ENCODE peak calls at places on chromosomes 3 and 15, in seven cellular contexts. H, B, N, I, W, T and Z are unnamed samples.
A peak's percentile ranks its signal among the peaks of the same experiment; 100 is the strongest.

GRCh38 chr15:89444241-89444797 is 52.1 kb downstream of the RHCG start:
- DNase-seq in H (no peak), I (no peak), W (no peak), T (no peak), B (no peak), N (no peak), Z (no peak)

GRCh38 chr15:100083572-100083971 is 258.2 kb downstream of the ADAMTS17 start:
- DNase-seq in H (no peak), W (no peak), N (no peak), I (no peak), B (no peak), T (no peak), Z (no peak)

GRCh38 chr3:196619213-196619612 is 20.3 kb upstream of the NRROS start:
- DNase-seq in W (no peak), B (no peak), H (no peak), N (no peak), I (no peak), T (no peak), Z (no peak)

GRCh38 chr3:119497824-119498187 is 541 bp upstream of the TIMMDC1 start:
- DNase-seq in W (peak; percentile 21), T (no peak), H (no peak), N (no peak), B (peak; percentile 16), I (no peak), Z (no peak)

GRCh38 chr3:12194669-12195161 is 36.0 kb upstream of the TIMP4 start:
- DNase-seq in B (no peak), W (peak; percentile 35), I (peak; percentile 49), N (no peak), T (no peak), H (no peak), Z (no peak)

GRCh38 chr3:48601622-48601994 is 6.5 kb upstream of the COL7A1 start:
- DNase-seq in H (no peak), N (peak; percentile 82), T (no peak), W (no peak), B (peak; percentile 59), I (no peak), Z (no peak)

GRCh38 chr15:52011711-52012144 is 7.3 kb upstream of the MAPK6 start:
- DNase-seq in T (no peak), N (no peak), B (no peak), H (no peak), I (no peak), W (no peak), Z (no peak)

GRCh38 chr15:73388256-73388781 is 19.6 kb upstream of the HCN4 start:
- DNase-seq in W (peak; percentile 68), H (no peak), N (no peak), B (no peak), T (no peak), I (no peak), Z (no peak)

GRCh38 chr15:86213420-86213819 is 133.7 kb downstream of the AGBL1 start:
- DNase-seq in N (no peak), I (no peak), H (no peak), W (no peak), T (no peak), B (no peak), Z (no peak)

GRCh38 chr3:31434819-31435218 is 97.9 kb upstream of the STT3B start:
- DNase-seq in B (no peak), W (no peak), H (no peak), T (no peak), I (no peak), N (no peak), Z (no peak)

GRCh38 chr15:101309436-101310162 is 14.6 kb upstream of the SNRPA1 start:
- DNase-seq in W (no peak), B (no peak), H (no peak), T (no peak), N (no peak), I (no peak), Z (no peak)

GRCh38 chr15:62119224-62119925 is 45.7 kb downstream of the C2CD4B start:
- DNase-seq in T (no peak), I (no peak), H (no peak), B (no peak), N (no peak), W (peak; percentile 97), Z (no peak)

GRCh38 chr3:41350441-41350840 is 151.1 kb downstream of the CTNNB1 start:
- DNase-seq in I (no peak), T (no peak), W (peak; percentile 12), N (no peak), B (no peak), H (no peak), Z (no peak)

GRCh38 chr3:55683666-55684270 is 196.7 kb upstream of the WNT5A start:
- DNase-seq in N (no peak), B (no peak), I (no peak), W (peak; percentile 59), H (no peak), T (no peak), Z (no peak)

GRCh38 chr3:191005790-191006189 is 143.3 kb upstream of the GMNC start:
- DNase-seq in W (no peak), I (peak; percentile 7), N (no peak), H (no peak), B (no peak), T (no peak), Z (no peak)

GRCh38 chr3:69200384-69201068 is 78.1 kb upstream of the LMOD3 start:
- DNase-seq in N (no peak), H (peak; percentile 5), T (no peak), I (no peak), W (peak; percentile 19), B (no peak), Z (no peak)

GRCh38 chr3:23945903-23946751 is 1.0 kb downstream of the NR1D2 start:
- DNase-seq in T (peak; percentile 96), N (peak; percentile 100), W (peak; percentile 93), H (peak; percentile 99), B (peak; percentile 95), I (peak; percentile 97), Z (peak; percentile 99)

GRCh38 chr3:134932035-134932434 is 137.0 kb downstream of the EPHB1 start:
- DNase-seq in B (no peak), T (no peak), W (no peak), N (no peak), H (no peak), I (no peak), Z (no peak)

GRCh38 chr3:170418422-170419300 is at the start of gene CLDN11:
- DNase-seq in T (no peak), H (no peak), B (peak; percentile 64), I (peak; percentile 58), N (peak; percentile 85), W (peak; percentile 75), Z (peak; percentile 85)